ENCODE peak calls at places on chromosomes 16 and 17, in four cellular contexts. N is K562, C is GM12878, A is SK-N-SH. Y is an unnamed sample.

GRCh38 chr16:31260136-31260931 is 559 bp downstream of the ITGAM start:
- DNase-seq in N (no peak), C (no peak), A (no peak), Y (no peak)

GRCh38 chr17:29572691-29573557 is 4.4 kb downstream of the TP53I13 start:
- DNase-seq in N (peak), A (peak), C (no peak), Y (peak)

GRCh38 chr16:51807551-51807950 is 656.5 kb upstream of the SALL1 start:
- DNase-seq in N (no peak), A (no peak), C (no peak), Y (no peak)

GRCh38 chr17:29070795-29071194 is 27.9 kb downstream of the PIPOX start:
- DNase-seq in A (no peak), C (no peak), N (no peak), Y (no peak)

GRCh38 chr17:42880776-42881175 is 19.8 kb upstream of the G6PC1 start:
- DNase-seq in C (no peak), N (no peak), A (no peak), Y (no peak)

GRCh38 chr16:50478773-50479149 is 69.4 kb upstream of the NKD1 start:
- DNase-seq in N (no peak), C (no peak), A (no peak), Y (no peak)

GRCh38 chr17:42174126-42174783 is 6.7 kb downstream of the KCNH4 start:
- DNase-seq in A (no peak), C (no peak), N (no peak), Y (no peak)

GRCh38 chr17:71251936-71252335 is 868.9 kb upstream of the SOX9 start:
- DNase-seq in C (no peak), A (no peak), N (no peak), Y (no peak)

GRCh38 chr16:53007095-53007494 is 45.6 kb downstream of the CHD9NB start:
- DNase-seq in A (no peak), C (no peak), N (no peak), Y (no peak)

GRCh38 chr17:19554393-19554792 is 20.7 kb downstream of the SLC47A1 start:
- DNase-seq in A (no peak), C (no peak), N (no peak), Y (no peak)

GRCh38 chr17:50634123-50634914 is at the start of gene ABCC3:
- DNase-seq in C (no peak), A (peak), N (no peak), Y (no peak)

DNA sequence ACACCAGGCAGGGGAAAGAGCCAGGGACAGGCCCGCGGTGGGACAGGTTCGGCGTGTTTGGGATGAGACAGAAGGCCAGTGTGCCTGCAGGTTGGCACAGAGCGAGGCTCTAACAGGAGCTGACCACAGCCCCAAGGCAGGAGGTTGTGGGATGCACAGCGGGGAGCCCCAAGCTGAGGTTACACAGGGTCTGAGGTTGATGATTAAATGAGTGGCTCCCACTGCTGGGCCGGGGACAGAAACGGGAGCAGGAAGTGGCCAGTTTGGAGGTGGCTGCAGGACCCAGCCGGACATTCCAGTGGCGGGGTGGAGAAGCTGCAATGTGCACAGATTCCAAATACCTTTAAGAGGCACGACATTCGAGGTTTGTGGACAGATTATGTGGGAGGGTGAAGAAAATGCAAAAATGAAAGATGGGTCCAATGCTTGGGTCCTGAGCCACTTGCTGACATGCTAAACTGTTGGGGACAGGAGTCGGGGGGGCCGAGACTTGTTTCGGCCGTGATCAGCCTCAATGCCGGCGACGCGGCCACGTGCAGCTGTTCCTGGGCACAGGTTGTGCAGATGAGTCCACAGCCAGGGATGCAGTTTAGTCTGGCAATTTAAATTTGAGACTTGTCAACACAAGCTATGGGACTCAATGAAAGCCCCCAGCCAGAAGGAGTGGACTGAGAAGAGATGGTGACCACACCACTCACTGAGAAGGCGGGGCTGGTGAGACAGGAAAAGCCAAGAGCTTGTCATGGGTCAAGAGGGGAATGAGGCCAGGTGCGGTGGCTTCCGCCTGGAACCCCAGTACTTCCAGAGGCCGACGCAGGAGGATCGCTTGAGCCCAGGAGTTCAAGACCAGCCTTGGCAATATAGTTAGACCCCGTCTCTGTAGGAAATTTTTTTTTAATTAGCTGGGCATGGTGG is 8.7 kb downstream of the ENPP7 start:
- DNase-seq in A (no peak), N (no peak), C (no peak), Y (no peak)
- TF ChIP-seq NRF1 in A (no peak), N (no peak), C (no peak), Y (no peak)

DNA sequence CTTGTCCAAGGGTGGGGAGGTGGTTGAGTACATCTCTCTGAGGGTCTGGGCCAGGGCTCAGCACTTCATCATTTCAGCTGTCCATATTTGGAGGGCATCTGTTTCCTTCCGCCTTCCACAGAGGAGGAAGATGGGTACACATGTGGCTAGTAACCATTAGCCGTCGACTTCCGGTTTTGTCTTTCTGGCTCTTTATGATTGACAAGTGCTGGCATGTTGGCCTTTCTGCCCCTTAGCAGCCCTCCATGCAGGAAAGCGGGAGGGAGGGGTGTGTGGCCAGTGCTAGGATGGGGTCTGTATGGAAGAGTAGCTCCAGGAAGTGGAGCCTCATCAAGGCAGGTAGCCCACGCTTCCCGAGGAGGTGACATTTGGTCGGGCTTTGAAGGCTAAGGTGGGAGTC is 69.6 kb downstream of the RAI1 start:
- DNase-seq in A (no peak), N (no peak), C (peak), Y (no peak)
- TF ChIP-seq NRF1 in A (no peak), N (no peak), C (no peak), Y (no peak)

DNA sequence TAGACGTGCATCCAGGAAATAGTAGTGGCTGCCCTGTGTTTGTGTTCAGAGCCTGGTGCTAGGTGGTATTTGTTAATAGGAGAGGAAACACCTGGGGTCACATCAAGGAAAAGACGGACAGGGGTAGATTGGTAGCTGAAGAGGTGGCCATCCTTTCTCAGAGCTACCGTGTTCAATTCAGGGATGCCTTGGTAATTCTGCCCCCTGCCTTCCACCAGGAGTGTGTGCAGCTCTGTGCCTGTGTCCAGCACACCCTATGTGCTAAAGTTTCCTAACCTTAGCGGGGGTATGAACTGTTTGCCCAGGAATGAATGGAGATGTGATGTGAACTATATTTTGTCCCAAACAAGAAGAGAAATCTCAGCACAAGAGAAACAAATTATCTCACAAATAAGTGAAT is 174.1 kb upstream of the MPHOSPH6 start:
- DNase-seq in N (no peak), A (no peak), C (no peak), Y (no peak)
- TF ChIP-seq NRF1 in N (no peak), A (no peak), C (no peak), Y (no peak)

GRCh38 chr16:58963479-58963878 is 229.4 kb upstream of the GOT2 start:
- DNase-seq in C (no peak), A (no peak), N (no peak), Y (no peak)

GRCh38 chr16:58960034-58960433 is 225.9 kb upstream of the GOT2 start:
- DNase-seq in A (no peak), C (no peak), N (no peak), Y (no peak)

DNA sequence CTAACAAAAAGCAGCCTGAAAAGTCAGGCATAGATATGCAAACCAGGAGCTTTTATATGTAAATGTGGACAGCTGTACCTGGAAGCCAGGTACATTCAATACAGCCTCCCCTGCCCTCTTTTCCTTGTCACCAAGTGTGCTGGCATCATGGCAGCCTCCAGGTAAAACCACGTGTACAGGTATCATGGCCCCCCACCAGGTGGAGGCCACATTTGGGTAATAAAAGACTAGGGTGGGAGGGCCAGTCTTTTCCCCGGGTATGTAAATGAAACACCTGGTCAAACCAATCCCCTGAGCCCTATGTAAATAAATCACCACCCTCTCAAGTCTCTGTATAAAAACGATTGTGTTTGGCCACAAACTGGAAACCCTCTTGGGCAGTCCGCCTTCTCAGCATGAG is 226.4 kb upstream of the GOT2 start:
- DNase-seq in N (no peak), C (no peak), A (no peak), Y (no peak)
- TF ChIP-seq NRF1 in N (no peak), C (no peak), A (no peak), Y (no peak)

GRCh38 chr17:72258711-72259110 is 137.9 kb downstream of the SOX9 start:
- DNase-seq in C (no peak), N (no peak), A (no peak), Y (no peak)

GRCh38 chr17:72264682-72265405 is 144.0 kb downstream of the SOX9 start:
- DNase-seq in A (no peak), N (no peak), C (peak), Y (no peak)

GRCh38 chr17:72259977-72260376 is 139.2 kb downstream of the SOX9 start:
- DNase-seq in N (no peak), C (no peak), A (no peak), Y (no peak)

GRCh38 chr17:72266099-72266852 is 145.5 kb downstream of the SOX9 start:
- DNase-seq in A (peak), N (no peak), C (no peak), Y (no peak)

GRCh38 chr17:72262748-72263147 is 141.9 kb downstream of the SOX9 start:
- DNase-seq in C (no peak), N (no peak), A (no peak), Y (no peak)
- TF ChIP-seq NRF1 in C (no peak), N (no peak), A (no peak), Y (no peak)

DNA sequence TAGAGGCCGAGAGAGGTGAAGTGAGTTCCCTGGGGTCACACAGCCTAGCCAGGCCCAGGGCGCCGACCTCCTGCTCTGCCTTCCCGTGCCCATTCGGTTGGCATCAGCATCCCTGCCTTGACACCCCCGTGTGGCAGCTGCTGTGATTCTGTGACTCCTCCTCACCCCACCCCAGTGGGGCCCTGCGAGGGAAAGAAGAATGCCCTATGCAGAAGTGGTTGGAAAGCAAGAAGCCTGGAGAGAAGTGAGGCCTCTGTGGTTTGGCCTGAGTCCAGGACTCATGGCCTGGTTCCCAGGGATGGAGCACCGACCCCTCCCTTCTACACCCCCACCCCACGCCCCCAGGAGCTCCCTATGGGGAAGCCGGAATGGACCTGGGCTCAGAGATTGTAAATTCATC is 296.2 kb downstream of the SEC14L1 start:
- DNase-seq in C (no peak), N (no peak), A (peak), Y (no peak)
- TF ChIP-seq NRF1 in C (no peak), N (no peak), A (no peak), Y (no peak)

GRCh38 chr17:40346061-40346767 is 18.3 kb downstream of the GJD3 start:
- DNase-seq in N (no peak), C (no peak), A (no peak), Y (no peak)
- TF ChIP-seq NRF1 in N (no peak), C (no peak), A (no peak), Y (no peak)

GRCh38 chr17:37610971-37611370 is 1.8 kb upstream of the SYNRG start:
- DNase-seq in A (no peak), C (no peak), N (no peak), Y (no peak)

GRCh38 chr17:37614391-37614790 is 5.2 kb upstream of the SYNRG start:
- DNase-seq in C (no peak), A (no peak), N (no peak), Y (no peak)

GRCh38 chr17:37609170-37610040 is at the start of gene SYNRG:
- DNase-seq in C (peak), N (peak), A (peak), Y (peak)

GRCh38 chr17:37614823-37615222 is 5.6 kb upstream of the SYNRG start:
- DNase-seq in N (no peak), A (no peak), C (no peak), Y (no peak)
- TF ChIP-seq NRF1 in N (no peak), A (no peak), C (no peak), Y (no peak)

GRCh38 chr16:56421976-56422669 is 3.2 kb downstream of the AMFR start:
- DNase-seq in A (no peak), N (peak), C (no peak), Y (no peak)
- TF ChIP-seq NRF1 in A (no peak), N (no peak), C (no peak), Y (no peak)

DNA sequence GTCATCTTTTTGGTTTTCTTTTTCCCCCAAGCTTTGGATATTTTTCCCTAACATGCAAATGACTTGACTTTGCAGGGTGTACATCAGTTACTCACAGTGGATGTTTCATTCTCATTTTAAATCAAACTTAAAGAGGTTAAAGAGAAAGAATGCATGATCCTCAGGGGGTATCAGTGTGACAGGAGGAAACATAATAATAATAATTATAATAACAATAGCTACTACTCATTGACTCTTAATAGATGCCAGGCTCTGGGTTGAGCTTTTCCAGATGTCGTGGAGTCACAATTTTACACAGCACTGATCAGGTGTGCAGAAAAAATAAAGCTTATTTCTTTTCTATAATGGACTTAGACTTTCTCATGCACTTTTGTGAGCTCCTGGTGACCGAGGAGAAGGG is 157.2 kb upstream of the CACNG3 start:
- DNase-seq in C (no peak), N (no peak), A (no peak), Y (no peak)
- TF ChIP-seq NRF1 in C (no peak), N (no peak), A (no peak), Y (no peak)